ENCODE peak calls at places on chromosomes 11 and 22, in six cellular contexts. C is AG10803, A is fibroblast of villous mesenchyme, Y is pancreas, W is Karpas-422, K is endodermal cell. X is an unnamed sample.

GRCh38 chr22:37400719-37401118 is 26.6 kb downstream of the ELFN2 start:
- DNase-seq in C (no peak), A (no peak), Y (no peak), W (no peak), K (no peak), X (no peak)

GRCh38 chr11:134447696-134448095 is 35.7 kb upstream of the B3GAT1 start:
- DNase-seq in C (no peak), A (no peak), Y (no peak), W (no peak), K (no peak), X (no peak)

GRCh38 chr11:72191961-72192381 is at the start of gene FOLR1:
- DNase-seq in C (peak), A (no peak), Y (no peak), W (no peak), K (peak), X (no peak)

GRCh38 chr22:49820984-49821383 is 6.7 kb downstream of the BRD1 start:
- DNase-seq in C (no peak), A (no peak), Y (no peak), W (no peak), K (no peak), X (no peak)

GRCh38 chr11:19498986-19499669 is 213.5 kb upstream of the NAV2 start:
- DNase-seq in C (peak), A (peak), Y (no peak), W (no peak), K (no peak), X (no peak)

GRCh38 chr22:46846832-46847355 is 84.4 kb downstream of the TBC1D22A start:
- DNase-seq in C (no peak), A (no peak), Y (no peak), W (no peak), K (peak), X (no peak)

GRCh38 chr22:46734830-46735453 is 3.1 kb downstream of the CERK start:
- DNase-seq in C (no peak), A (no peak), Y (peak), W (peak), K (no peak), X (peak)

GRCh38 chr11:133619397-133619796 is 87.1 kb upstream of the OPCML start:
- DNase-seq in C (no peak), A (no peak), Y (no peak), W (no peak), K (peak), X (no peak)

GRCh38 chr11:67082071-67082791 is 25.6 kb downstream of the RHOD start:
- DNase-seq in C (no peak), A (peak), Y (no peak), W (no peak), K (peak), X (peak)

GRCh38 chr22:42646569-42647525 is 2.3 kb downstream of the CYB5R3 start:
- DNase-seq in C (peak), A (peak), Y (peak), W (no peak), K (no peak), X (no peak)

GRCh38 chr11:122069946-122070345 is 46.1 kb downstream of the BLID start:
- DNase-seq in C (peak), A (peak), Y (peak), W (no peak), K (peak), X (no peak)

GRCh38 chr22:39927544-39927943 is 26.7 kb downstream of the GRAP2 start:
- DNase-seq in C (no peak), A (no peak), Y (no peak), W (no peak), K (peak), X (no peak)

GRCh38 chr11:102559839-102560238 is 29.3 kb upstream of the MMP7 start:
- DNase-seq in C (no peak), A (no peak), Y (no peak), W (peak), K (no peak), X (no peak)

GRCh38 chr11:84780689-84781293 is 846.4 kb downstream of the DLG2 start:
- DNase-seq in C (peak), A (peak), Y (no peak), W (peak), K (no peak), X (no peak)

GRCh38 chr11:116427903-116428637 is 344.7 kb downstream of the BUD13 start:
- DNase-seq in C (no peak), A (no peak), Y (no peak), W (no peak), K (no peak), X (no peak)

GRCh38 chr11:124538019-124538418 is 5.4 kb downstream of the OR8B12 start:
- DNase-seq in C (peak), A (peak), Y (no peak), W (no peak), K (no peak), X (no peak)

GRCh38 chr11:82960000-82960778 is 58.7 kb downstream of the DDIAS start:
- DNase-seq in C (no peak), A (no peak), Y (no peak), W (peak), K (no peak), X (no peak)

GRCh38 chr22:19748139-19748538 is 12.4 kb upstream of the TBX1 start:
- DNase-seq in C (no peak), A (no peak), Y (no peak), W (no peak), K (no peak), X (no peak)

GRCh38 chr11:123519055-123519796 is 89.2 kb downstream of the GRAMD1B start:
- DNase-seq in C (peak), A (peak), Y (no peak), W (no peak), K (peak), X (no peak)

GRCh38 chr11:106585061-106585460 is 433.2 kb downstream of the GUCY1A2 start:
- DNase-seq in C (peak), A (peak), Y (no peak), W (peak), K (peak), X (no peak)

DNA sequence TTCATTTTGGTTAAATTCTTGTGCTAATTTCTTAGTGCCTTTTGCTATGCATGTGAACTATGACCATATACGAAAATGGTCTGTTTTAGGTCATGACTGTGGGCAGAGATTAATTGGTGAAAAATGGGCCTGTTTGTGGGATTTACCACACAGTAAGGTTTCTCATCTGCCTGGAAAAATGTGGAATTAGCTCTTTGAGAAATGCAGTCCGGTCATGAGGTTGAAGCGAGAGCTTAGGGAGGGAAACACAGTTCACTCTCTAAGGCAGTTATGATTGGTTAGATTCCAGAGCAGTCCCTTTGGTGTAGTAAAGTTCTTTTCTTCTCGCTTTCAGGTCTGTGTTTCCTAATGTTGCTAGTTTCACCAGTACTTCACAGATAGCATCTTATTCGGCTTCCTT is 1.2 kb upstream of the PDE3B start:
- DNase-seq in C (no peak), A (no peak), Y (no peak), W (no peak), K (no peak), X (no peak)
- H3K4me3 ChIP-seq in C (no peak), A (no peak), Y (no peak), W (no peak), K (peak), X (peak)

GRCh38 chr11:74019860-74020259 is 11.0 kb upstream of the UCP3 start:
- DNase-seq in C (peak), A (no peak), Y (no peak), W (no peak), K (no peak), X (no peak)
- H3K4me3 ChIP-seq in C (no peak), A (no peak), Y (no peak), W (no peak), K (no peak), X (no peak)

GRCh38 chr22:23259916-23260644 is 79.8 kb downstream of the BCR start:
- DNase-seq in C (no peak), A (no peak), Y (no peak), W (no peak), K (peak), X (no peak)

GRCh38 chr22:23260645-23261581 is 80.6 kb downstream of the BCR start:
- DNase-seq in C (no peak), A (no peak), Y (no peak), W (no peak), K (no peak), X (no peak)

GRCh38 chr22:23262474-23263332 is 82.4 kb downstream of the BCR start:
- DNase-seq in C (no peak), A (no peak), Y (no peak), W (no peak), K (no peak), X (no peak)

GRCh38 chr22:23263651-23264555 is 83.6 kb downstream of the BCR start:
- DNase-seq in C (no peak), A (no peak), Y (no peak), W (no peak), K (no peak), X (peak)

DNA sequence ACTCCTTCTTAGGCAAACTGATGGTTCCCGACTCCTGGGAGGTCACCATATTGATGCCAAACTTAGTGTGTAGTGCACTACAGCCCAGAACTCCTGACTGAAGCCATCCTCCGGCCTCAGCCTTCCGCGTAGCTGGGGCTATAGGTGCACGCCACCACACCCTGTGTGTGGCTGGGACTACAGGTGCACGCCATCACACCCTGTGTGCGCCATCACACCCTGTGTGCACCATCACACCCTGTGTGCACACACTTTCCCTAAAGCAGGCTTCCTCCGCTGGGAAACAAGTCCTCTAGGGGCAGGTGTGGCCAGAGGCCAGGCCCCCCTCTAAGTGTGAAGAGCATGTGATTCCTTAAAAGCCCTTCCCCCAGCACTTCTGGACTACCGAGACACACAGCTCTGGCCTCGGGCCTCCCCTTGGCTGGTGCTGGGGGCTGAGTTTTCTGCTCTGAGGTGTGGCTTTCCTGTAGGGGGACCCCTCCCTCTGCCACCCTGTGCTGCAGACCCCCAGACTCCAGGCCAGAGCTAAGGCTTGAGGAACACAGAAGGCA is 81.7 kb downstream of the BCR start:
- DNase-seq in C (no peak), A (no peak), Y (no peak), W (no peak), K (peak), X (no peak)
- H3K4me3 ChIP-seq in C (no peak), A (no peak), Y (no peak), W (no peak), K (no peak), X (no peak)

DNA sequence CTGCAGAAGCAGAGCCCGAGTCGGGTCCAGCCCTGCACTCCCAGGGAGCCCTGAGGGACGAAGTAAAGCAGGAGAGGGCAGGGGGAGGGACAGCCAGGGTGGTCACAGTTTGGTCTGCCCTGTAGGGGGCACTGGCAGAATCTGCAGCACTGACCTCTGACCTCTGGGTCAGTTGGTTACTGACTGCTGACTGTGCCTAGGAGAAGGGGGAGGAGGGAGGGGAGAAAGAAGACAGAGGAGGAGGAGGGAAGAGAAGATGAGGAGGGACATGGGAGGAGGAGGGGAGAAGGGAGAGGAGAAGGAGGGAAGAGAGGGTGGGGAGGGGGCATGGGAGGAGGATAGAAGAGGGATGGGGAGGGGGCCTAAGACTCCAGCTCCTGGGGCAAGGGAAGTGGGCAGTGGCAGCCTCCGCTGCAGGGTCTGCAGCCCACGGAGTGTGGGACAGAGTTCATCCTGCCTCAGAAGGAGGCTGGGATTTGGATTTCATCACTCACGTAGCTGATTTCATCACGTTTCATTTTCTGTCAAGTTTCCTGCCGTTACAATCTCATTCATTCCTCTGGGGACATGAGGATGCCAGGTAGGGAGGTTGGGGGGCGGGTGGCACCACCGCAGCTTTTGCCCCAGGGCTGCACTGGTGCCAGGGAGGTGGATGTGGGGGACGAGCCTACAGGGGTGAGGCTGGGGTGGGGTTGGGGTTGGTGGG is 55.2 kb downstream of the FLRT1 start:
- DNase-seq in C (peak), A (peak), Y (no peak), W (no peak), K (peak), X (peak)
- H3K4me3 ChIP-seq in C (peak), A (peak), Y (no peak), W (no peak), K (no peak), X (peak)

GRCh38 chr11:28384418-28384817 is 276.2 kb downstream of the METTL15 start:
- DNase-seq in C (peak), A (peak), Y (no peak), W (no peak), K (no peak), X (no peak)
- H3K4me3 ChIP-seq in C (no peak), A (no peak), Y (no peak), W (no peak), K (no peak), X (no peak)

X was measured in HL-60.